ENCODE peak calls at places on chromosomes 5 and 9, in eight cellular contexts. J is caudate nucleus, U is AG04450, V is pancreas, C is heart left ventricle, W is transverse colon, F is foreskin keratinocyte, K is neuronal stem cell. B is an unnamed sample.

GRCh38 chr5:145911164-145911563 is 25.2 kb upstream of the SH3RF2 start:
- DNase-seq in J (no peak), U (no peak), V (no peak), C (no peak), W (no peak), F (no peak), K (no peak), B (no peak)

GRCh38 chr9:135950135-135950682 is 11.0 kb downstream of the UBAC1 start:
- DNase-seq in J (no peak), U (no peak), V (no peak), C (no peak), W (no peak), F (no peak), K (no peak), B (no peak)

GRCh38 chr5:127899214-127899610 is 184.4 kb upstream of the SLC12A2 start:
- DNase-seq in J (no peak), U (no peak), V (no peak), C (no peak), W (no peak), F (no peak), K (no peak), B (peak; percentile 6)

GRCh38 chr9:113558632-113559502 is 95.3 kb downstream of the RGS3 start:
- DNase-seq in J (peak; percentile 43), U (no peak), V (peak; percentile 93), C (peak; percentile 88), W (peak; percentile 55), F (no peak), K (no peak), B (peak; percentile 78)

GRCh38 chr5:57817001-57817453 is 334.4 kb upstream of the ACTBL2 start:
- DNase-seq in J (no peak), U (no peak), V (no peak), C (no peak), W (no peak), F (peak; percentile 84), K (no peak), B (peak; percentile 29)

GRCh38 chr5:87258507-87258906 is 9.2 kb upstream of the RASA1 start:
- DNase-seq in J (no peak), U (no peak), V (no peak), C (no peak), W (no peak), F (no peak), K (no peak), B (no peak)

GRCh38 chr5:100840364-100840763 is 62.7 kb downstream of the ST8SIA4 start:
- DNase-seq in J (no peak), U (no peak), V (no peak), C (no peak), W (no peak), F (peak; percentile 84), K (no peak), B (peak; percentile 39)

GRCh38 chr9:110578896-110579752 is at the start of gene SVEP1:
- DNase-seq in J (peak; percentile 67), U (no peak), V (peak; percentile 35), C (peak; percentile 58), W (no peak), F (no peak), K (peak; percentile 42), B (peak; percentile 92)

GRCh38 chr5:139215176-139215975 is 17.2 kb upstream of the SIL1 start:
- DNase-seq in J (no peak), U (no peak), V (no peak), C (no peak), W (no peak), F (no peak), K (no peak), B (peak; percentile 15)

GRCh38 chr5:54093861-54094260 is 216.5 kb downstream of the ARL15 start:
- DNase-seq in J (no peak), U (no peak), V (no peak), C (no peak), W (no peak), F (no peak), K (no peak), B (no peak)

GRCh38 chr5:121199238-121199999 is 652.3 kb upstream of the FTMT start:
- DNase-seq in J (no peak), U (peak; percentile 66), V (no peak), C (no peak), W (no peak), F (no peak), K (no peak), B (peak; percentile 76)

GRCh38 chr5:40080191-40080590 is 599.5 kb upstream of the PTGER4 start:
- DNase-seq in J (no peak), U (no peak), V (no peak), C (no peak), W (no peak), F (no peak), K (no peak), B (no peak)

GRCh38 chr5:171840066-171840465 is 54.4 kb downstream of the SMIM23 start:
- DNase-seq in J (no peak), U (no peak), V (no peak), C (no peak), W (no peak), F (no peak), K (no peak), B (no peak)

GRCh38 chr5:152246401-152246800 is 158.7 kb downstream of the NMUR2 start:
- DNase-seq in J (no peak), U (no peak), V (no peak), C (peak; percentile 30), W (no peak), F (peak; percentile 20), K (peak; percentile 71), B (peak; percentile 23)

GRCh38 chr9:133992780-133993634 is 883 bp upstream of the VAV2 start:
- DNase-seq in J (peak; percentile 63), U (peak; percentile 69), V (peak; percentile 80), C (peak; percentile 88), W (peak; percentile 92), F (peak; percentile 76), K (peak; percentile 70), B (peak; percentile 95)

GRCh38 chr5:173883347-173883924 is 4.7 kb upstream of the CPEB4 start:
- DNase-seq in J (no peak), U (no peak), V (no peak), C (no peak), W (no peak), F (no peak), K (no peak), B (no peak)

GRCh38 chr9:136665111-136665703 is 2.5 kb downstream of the EGFL7 start:
- DNase-seq in J (no peak), U (no peak), V (no peak), C (no peak), W (no peak), F (no peak), K (peak; percentile 35), B (peak; percentile 49)

GRCh38 chr5:69509212-69509611 is 16.6 kb downstream of the OCLN start:
- DNase-seq in J (no peak), U (no peak), V (no peak), C (no peak), W (no peak), F (no peak), K (no peak), B (no peak)
- H3K27ac ChIP-seq in J (no peak overlapping the region), U (no peak overlapping the region), V (no peak overlapping the region), C (no peak overlapping the region), W (no peak overlapping the region), F (no peak overlapping the region), K (no peak overlapping the region), B (no peak overlapping the region)

DNA sequence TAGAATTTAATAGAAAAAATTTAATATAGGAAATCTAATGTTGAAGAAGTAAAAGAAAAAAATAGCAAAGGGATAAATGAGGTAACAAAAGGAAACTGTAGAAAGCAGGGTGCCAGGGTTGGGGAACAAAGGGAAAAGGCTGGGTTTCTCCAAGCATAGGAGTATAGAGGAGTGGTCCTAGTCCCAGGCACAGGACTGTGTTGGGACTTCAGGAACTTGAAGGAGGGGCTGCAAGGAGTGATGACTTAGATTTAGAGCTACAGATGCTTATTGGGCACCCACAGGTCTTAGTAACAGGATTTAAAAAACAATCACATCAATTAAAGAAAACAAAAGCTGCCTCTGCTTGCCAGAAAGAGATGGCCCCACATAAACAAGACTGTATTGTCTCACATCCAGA is 396.5 kb upstream of the TNC start:
- DNase-seq in J (no peak), U (no peak), V (no peak), C (no peak), W (no peak), F (no peak), K (no peak), B (no peak)
- H3K27ac ChIP-seq in J (no peak overlapping the region), U (no peak overlapping the region), V (no peak overlapping the region), C (no peak overlapping the region), W (no peak overlapping the region), F (no peak overlapping the region), K (no peak overlapping the region), B (no peak overlapping the region)

GRCh38 chr9:104977168-104977567 is 49.2 kb upstream of the ABCA1 start:
- DNase-seq in J (no peak), U (no peak), V (no peak), C (no peak), W (no peak), F (no peak), K (no peak), B (no peak)
- H3K27ac ChIP-seq in J (no peak overlapping the region), U (no peak overlapping the region), V (no peak overlapping the region), C (no peak overlapping the region), W (peak overlapping the region; percentile 64), F (no peak overlapping the region), K (no peak overlapping the region), B (no peak overlapping the region)

DNA sequence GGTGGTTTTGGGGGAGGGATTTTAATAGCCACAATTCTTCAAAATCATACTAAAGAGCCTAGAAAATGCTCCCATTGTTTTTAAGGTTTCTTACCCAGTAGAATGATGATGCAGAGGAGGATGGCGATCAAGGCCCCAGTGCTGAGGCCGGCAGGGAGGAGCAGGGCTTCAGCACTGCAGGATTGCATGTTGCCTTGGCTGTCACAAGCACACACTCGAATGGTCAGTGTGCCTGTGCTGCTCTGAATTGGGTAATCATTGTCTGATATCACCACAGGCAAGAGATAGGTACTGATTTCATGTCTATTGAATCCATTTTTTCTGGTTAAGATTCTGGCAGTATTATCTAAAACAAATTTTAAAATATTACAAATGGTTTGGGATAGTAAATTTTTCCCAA is 153.3 kb downstream of the CDH10 start:
- DNase-seq in J (no peak), U (no peak), V (no peak), C (no peak), W (no peak), F (no peak), K (no peak), B (no peak)
- H3K27ac ChIP-seq in J (no peak overlapping the region), U (no peak overlapping the region), V (no peak overlapping the region), C (no peak overlapping the region), W (no peak overlapping the region), F (no peak overlapping the region), K (no peak overlapping the region), B (no peak overlapping the region)

DNA sequence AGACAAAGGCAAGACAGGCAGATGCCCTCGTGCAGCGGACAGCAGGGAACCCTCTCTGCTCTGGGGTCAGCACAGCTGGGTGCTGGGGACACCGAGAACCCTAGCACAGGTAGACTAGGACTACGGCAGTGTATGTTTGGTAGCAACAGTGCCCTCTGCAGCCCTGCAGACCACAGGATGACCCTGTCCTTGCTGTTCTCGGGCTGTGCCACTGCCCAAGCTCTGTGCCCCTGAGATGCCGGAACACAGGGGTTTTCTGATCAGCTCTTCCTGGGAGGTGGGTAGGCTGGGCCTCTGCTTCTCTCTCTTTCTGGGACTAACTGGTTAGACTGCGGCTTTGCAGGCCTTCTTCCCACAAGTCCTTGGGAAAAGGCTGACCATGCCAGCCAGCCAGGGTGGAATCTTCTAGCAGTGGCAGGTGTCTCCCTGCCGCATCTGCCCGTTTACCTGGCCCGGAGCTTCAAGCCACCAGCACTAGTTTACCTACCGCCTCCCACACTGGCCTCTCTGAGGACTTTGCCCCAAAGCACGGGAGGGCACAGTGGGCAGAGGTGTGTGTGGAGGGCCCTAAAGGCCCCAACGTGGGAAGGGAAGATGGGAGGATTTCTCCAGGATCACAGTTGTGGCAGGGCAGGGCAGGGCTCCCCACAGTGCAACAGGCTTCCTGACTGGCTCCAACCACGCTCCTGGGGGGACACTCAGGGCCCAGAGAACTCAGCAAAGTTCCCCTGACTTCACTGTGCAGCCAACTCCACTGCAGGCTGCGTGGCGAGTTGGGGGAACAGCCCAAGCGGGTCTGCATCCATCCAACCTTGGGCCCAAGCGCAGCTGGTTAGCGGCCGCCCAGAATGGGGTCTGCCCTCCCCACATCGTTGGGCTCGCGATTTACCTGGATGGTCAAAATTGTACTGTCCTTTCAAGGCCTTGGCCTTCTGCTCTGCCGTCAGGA is 1.2 kb downstream of the UCK1 start:
- DNase-seq in J (no peak), U (no peak), V (no peak), C (no peak), W (no peak), F (no peak), K (no peak), B (no peak)
- H3K27ac ChIP-seq in J (no peak overlapping the region), U (no peak overlapping the region), V (no peak overlapping the region), C (peak overlapping the region; percentile 87), W (peak overlapping the region; percentile 85), F (no peak overlapping the region), K (no peak overlapping the region), B (no peak overlapping the region)